ENCODE peak calls at places on chromosome 20, in four cellular contexts. U is ovary, Q is suprapubic skin, H is transverse colon. E is an unnamed sample.

GRCh38 chr20:37728635-37728983 is 34.8 kb downstream of the CTNNBL1 start:
- DNase-seq in U (no peak), Q (no peak), H (no peak), E (no peak)

GRCh38 chr20:45817652-45818194 is 5.3 kb downstream of the UBE2C start:
- DNase-seq in U (no peak), Q (no peak), H (no peak), E (no peak)

GRCh38 chr20:17825251-17825691 is 125.5 kb downstream of the BANF2 start:
- DNase-seq in U (no peak), Q (no peak), H (no peak), E (no peak)

GRCh38 chr20:1654994-1655393 is 2.6 kb downstream of the SIRPG start:
- DNase-seq in U (no peak), Q (no peak), H (no peak), E (no peak)

GRCh38 chr20:34362502-34363061 is 491 bp upstream of the ITCH start:
- DNase-seq in U (peak; percentile 26), Q (peak; percentile 55), H (no peak), E (no peak)

GRCh38 chr20:37516697-37517370 is 4.2 kb upstream of the NNAT start:
- DNase-seq in U (no peak), Q (no peak), H (peak; percentile 5), E (no peak)

GRCh38 chr20:37945034-37945660 is 42.2 kb downstream of the VSTM2L start:
- DNase-seq in U (no peak), Q (no peak), H (no peak), E (peak; percentile 78)

GRCh38 chr20:62437430-62437829 is 10.1 kb upstream of the RBBP8NL start:
- DNase-seq in U (no peak), Q (no peak), H (no peak), E (no peak)

GRCh38 chr20:41249371-41249770 is 68.2 kb downstream of the ZHX3 start:
- DNase-seq in U (peak; percentile 78), Q (peak; percentile 83), H (peak; percentile 45), E (no peak)

GRCh38 chr20:38706482-38706881 is 17.8 kb upstream of the SLC32A1 start:
- DNase-seq in U (no peak), Q (no peak), H (no peak), E (no peak)

GRCh38 chr20:32150291-32150848 is 40.9 kb downstream of the TM9SF4 start:
- DNase-seq in U (peak; percentile 7), Q (no peak), H (no peak), E (no peak)

GRCh38 chr20:5888051-5888450 is 62.3 kb downstream of the TRMT6 start:
- DNase-seq in U (no peak), Q (no peak), H (no peak), E (no peak)

GRCh38 chr20:2164966-2165365 is 63.3 kb downstream of the STK35 start:
- DNase-seq in U (no peak), Q (no peak), H (no peak), E (no peak)

GRCh38 chr20:14337400-14338171 is at the start of gene FLRT3:
- DNase-seq in U (peak; percentile 80), Q (peak; percentile 64), H (peak; percentile 79), E (peak; percentile 93)

GRCh38 chr20:42095221-42095620 is 477.0 kb upstream of the CHD6 start:
- DNase-seq in U (no peak), Q (no peak), H (no peak), E (no peak)

GRCh38 chr20:51735728-51736600 is 32.2 kb downstream of the ATP9A start:
- DNase-seq in U (no peak), Q (no peak), H (peak; percentile 71), E (no peak)

GRCh38 chr20:1661542-1662299 is 4.1 kb upstream of the SIRPG start:
- DNase-seq in U (no peak), Q (no peak), H (no peak), E (peak; percentile 86)

GRCh38 chr20:20562507-20562906 is 149.9 kb downstream of the RALGAPA2 start:
- DNase-seq in U (no peak), Q (no peak), H (no peak), E (no peak)

GRCh38 chr20:25389381-25389857 is 1.2 kb downstream of the ABHD12 start:
- DNase-seq in U (no peak), Q (no peak), H (no peak), E (no peak)

DNA sequence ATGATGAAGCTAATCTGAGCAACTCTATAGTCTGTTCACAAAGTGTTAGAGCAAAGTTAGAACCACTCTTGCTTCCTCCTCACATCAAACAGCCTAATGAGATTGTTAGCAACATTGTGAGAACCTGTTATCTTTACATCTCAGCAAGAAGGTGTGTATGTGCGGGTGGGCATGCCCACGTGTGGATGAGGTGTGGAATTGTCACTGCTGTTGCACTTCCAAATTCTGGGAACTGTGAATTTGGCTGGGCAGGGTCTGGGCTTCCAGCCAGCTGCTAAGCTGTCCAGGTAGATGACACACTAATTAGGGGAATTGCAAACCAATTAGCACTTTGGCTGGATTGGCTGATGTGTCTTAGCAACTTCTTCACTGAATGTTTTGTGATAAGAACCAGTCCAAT is 848.1 kb downstream of the DHX35 start:
- DNase-seq in U (no peak), Q (no peak), H (no peak), E (no peak)
- H3K4me1 ChIP-seq in U (no peaks in the 10 kb centered on the region), Q (peaks cover 28% of the 10 kb centered on the region), H (no peaks in the 10 kb centered on the region), E (no peaks in the 10 kb centered on the region)

GRCh38 chr20:57698867-57699275 is 10.9 kb downstream of the PMEPA1 start:
- DNase-seq in U (no peak), Q (no peak), H (peak; percentile 37), E (no peak)
- TF ChIP-seq POLR2A in U (no peak), Q (no peak), H (no peak), E (no peak)

GRCh38 chr20:652611-653109 is 340 bp downstream of the SRXN1 start:
- DNase-seq in U (peak; percentile 68), Q (no peak), H (peak; percentile 22), E (no peak)
- TF ChIP-seq EP300 in U (no peak), Q (no peak), H (no peak), E (no peak)

DNA sequence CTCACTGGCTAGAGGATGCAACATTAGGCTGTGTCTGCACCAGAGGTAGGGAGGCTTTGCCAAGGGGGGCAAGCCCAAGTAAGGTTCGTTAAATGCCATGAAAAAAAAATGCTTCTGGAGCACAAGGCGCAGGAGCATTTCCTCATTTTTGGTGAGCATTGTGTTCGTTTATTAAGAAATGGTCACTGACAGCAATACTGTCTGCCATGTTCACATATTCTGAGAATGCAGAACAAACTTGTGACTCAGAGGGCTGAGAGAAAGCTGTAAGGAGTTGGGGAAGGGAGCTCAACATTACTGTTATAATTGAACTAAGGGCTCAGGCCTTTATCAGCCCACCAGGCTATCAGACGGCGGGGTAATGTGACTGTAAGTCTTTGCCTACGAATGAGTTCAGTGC is 465.4 kb upstream of the BTBD3 start:
- DNase-seq in U (no peak), Q (no peak), H (no peak), E (no peak)
- H3K4me1 ChIP-seq in U (peaks cover 2% of the 10 kb centered on the region), Q (peaks cover 20% of the 10 kb centered on the region), H (peaks cover 7% of the 10 kb centered on the region), E (no peaks in the 10 kb centered on the region)

DNA sequence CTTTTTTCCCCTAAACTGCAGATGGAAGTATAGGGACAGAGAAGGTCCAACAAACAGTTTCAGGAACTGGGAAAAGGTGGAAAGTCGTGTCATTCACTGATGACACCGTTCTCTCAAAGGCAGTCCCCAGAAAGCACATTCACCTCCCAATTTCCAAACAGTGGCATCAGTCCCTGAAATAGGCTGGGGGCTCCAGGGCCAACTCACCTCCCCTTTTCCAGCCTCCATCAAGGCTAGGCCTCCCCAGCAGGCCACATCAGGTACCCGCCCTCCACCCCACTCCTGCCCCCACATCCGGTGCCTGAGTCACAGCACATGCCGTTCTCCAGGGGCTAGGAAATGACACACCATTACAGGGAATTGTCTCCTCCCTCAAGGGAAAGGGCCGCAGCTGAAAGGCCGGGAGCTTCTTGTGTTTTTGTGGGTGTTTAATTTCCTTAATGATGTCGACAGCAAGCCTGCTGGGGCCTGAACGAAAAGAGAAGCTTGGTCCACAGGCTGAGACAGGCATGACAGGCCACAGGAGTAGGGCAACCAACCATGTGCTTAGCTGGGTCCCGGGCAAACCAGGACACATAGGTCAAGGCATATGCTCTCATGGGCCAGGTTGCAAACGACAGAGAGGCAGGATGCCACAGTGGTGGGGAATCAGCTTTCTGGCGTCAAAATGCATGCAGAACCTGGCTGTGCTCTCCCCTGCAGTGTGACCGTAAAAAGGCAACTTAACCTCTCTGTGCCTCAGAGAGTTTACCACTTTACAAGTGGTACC is 39.2 kb downstream of the ZMYND8 start:
- DNase-seq in U (peak; percentile 63), Q (peak; percentile 94), H (peak; percentile 76), E (peak; percentile 98)
- TF ChIP-seq POLR2A in U (peak; percentile 57), Q (no peak), H (peak; percentile 39), E (no peak)

DNA sequence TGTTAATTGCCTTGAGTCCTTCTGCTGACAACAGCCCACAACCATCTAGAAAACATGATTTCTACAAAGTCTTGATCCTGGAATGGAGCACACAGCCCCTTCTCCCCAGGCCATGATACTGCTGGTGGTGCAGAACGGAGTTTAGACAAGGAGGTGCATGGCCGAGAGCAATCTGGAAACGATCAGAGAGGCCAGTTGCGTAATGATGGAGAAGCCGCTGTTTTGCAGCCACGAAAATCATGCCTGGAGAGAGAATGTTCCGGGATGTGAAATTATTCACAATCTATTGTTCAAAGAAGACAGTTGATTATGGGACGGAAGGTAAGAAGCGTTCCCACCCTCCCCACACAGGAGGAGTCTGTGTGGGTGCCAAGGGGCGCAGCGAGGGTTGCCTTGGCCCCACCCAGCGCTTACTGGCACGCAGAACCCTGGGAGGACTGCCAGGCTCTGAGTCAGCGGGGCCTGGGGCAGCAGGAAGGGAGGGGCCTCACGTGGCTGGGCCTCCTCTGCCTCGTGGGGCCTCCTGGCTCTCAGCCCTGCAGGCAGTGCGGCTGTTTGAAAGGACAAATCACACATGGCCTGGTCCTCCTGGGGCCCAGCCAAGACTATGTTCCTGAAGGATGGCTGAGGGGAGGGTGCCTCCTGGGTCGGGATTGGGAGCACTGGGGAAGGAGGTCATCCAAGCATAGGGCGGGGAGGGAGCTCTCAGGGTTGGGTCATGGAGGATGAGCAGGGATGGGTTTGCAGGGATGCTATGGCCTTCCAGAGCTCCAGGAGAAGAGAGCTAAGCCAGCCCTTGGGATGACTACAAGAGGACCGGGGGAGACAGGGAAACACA is 8.7 kb upstream of the AP5S1 start:
- DNase-seq in U (peak; percentile 100), Q (peak; percentile 99), H (peak; percentile 98), E (peak; percentile 99)
- TF ChIP-seq EP300 in U (peak; percentile 93), Q (peak; percentile 74), H (peak; percentile 97), E (peak; percentile 87)

DNA sequence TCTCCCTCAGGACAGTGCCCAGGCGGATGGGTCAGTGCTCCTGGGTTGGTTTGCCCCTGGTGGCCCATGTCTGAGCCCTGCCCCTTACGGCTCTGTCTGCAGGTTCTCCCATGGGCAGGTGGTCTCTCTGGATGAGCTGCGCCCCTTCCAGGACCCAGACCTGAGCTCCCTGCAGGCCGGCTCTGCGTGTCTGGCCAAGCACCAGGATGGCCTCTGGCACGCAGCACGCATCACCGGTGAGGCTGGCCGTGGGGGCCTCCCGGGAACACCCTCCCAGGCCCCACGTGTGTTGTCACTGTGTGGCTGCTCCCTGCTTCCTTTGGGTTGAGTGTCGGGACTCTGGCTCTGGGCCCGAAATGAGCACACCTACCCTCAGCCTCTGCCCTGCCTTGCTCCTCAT is 3.3 kb upstream of the LIME1 start:
- DNase-seq in U (no peak), Q (peak; percentile 49), H (no peak), E (no peak)
- H3K4me1 ChIP-seq in U (no peaks in the 10 kb centered on the region), Q (peaks cover 23% of the 10 kb centered on the region), H (peaks cover 20% of the 10 kb centered on the region), E (peaks cover 22% of the 10 kb centered on the region)

GRCh38 chr20:50144362-50144761 is 9.2 kb downstream of the PEDS1 start:
- DNase-seq in U (no peak), Q (peak; percentile 87), H (peak; percentile 34), E (no peak)
- TF ChIP-seq POLR2A in U (no peak), Q (no peak), H (no peak), E (no peak)

DNA sequence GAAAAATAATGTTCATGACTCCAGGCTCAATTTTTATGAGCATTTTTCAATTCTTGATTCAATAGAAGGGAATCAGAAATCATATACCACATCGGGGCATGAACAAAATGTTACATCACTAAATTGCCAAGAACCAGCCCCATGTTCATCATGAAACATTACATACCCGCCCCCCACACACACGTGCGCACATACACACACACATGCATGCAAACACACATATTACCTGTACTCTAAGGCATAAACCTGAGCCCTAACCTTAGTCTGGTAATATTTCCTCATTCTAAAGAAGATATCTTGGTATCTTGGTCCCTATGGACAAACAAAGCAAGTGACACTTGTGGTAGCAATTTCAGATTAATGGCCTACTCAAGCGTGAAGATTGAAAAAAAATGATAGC is 95.5 kb upstream of the DOK5 start:
- DNase-seq in U (no peak), Q (no peak), H (no peak), E (no peak)
- TF ChIP-seq EP300 in U (no peak), Q (no peak), H (no peak), E (no peak)

E was measured in esophagus muscularis mucosa.